ENCODE peak calls at places on chromosomes 2 and 18, in five cellular contexts. One of them, this sample, is unnamed.

GRCh38 chr2:162029287-162029901 is 44.6 kb downstream of the DPP4 start:
- DNase-seq in left ventricle myocardium inferior: peak
- DNase-seq in AG04449: no peak
- DNase-seq in testis: no peak
- DNase-seq in AG10803: peak
- DNase-seq in this sample: no peak

GRCh38 chr2:161223139-161223732 is 63.0 kb downstream of the TANK start:
- DNase-seq in testis: no peak
- DNase-seq in left ventricle myocardium inferior: no peak
- DNase-seq in AG04449: no peak
- DNase-seq in AG10803: peak
- DNase-seq in this sample: no peak

GRCh38 chr2:227472265-227473018 is 486 bp downstream of the AGFG1 start:
- DNase-seq in testis: peak
- DNase-seq in left ventricle myocardium inferior: peak
- DNase-seq in AG04449: no peak
- DNase-seq in AG10803: peak
- DNase-seq in this sample: peak

GRCh38 chr2:239464166-239465016 is 63.6 kb upstream of the HDAC4 start:
- DNase-seq in left ventricle myocardium inferior: no peak
- DNase-seq in testis: no peak
- DNase-seq in AG04449: no peak
- DNase-seq in AG10803: no peak
- DNase-seq in this sample: no peak

GRCh38 chr2:20624156-20624883 is 26.6 kb downstream of the HS1BP3 start:
- DNase-seq in testis: no peak
- DNase-seq in AG10803: no peak
- DNase-seq in AG04449: no peak
- DNase-seq in left ventricle myocardium inferior: peak
- DNase-seq in this sample: peak

GRCh38 chr18:77133051-77133919 is 702 bp upstream of the MBP start:
- DNase-seq in AG04449: no peak
- DNase-seq in testis: peak
- DNase-seq in AG10803: no peak
- DNase-seq in left ventricle myocardium inferior: no peak
- DNase-seq in this sample: no peak

GRCh38 chr2:174586418-174586817 is 11.2 kb downstream of the WIPF1 start:
- DNase-seq in left ventricle myocardium inferior: no peak
- DNase-seq in testis: no peak
- DNase-seq in AG04449: no peak
- DNase-seq in AG10803: no peak
- DNase-seq in this sample: no peak

GRCh38 chr2:46825958-46826897 is 89.4 kb downstream of the MCFD2 start:
- DNase-seq in testis: peak
- DNase-seq in left ventricle myocardium inferior: no peak
- DNase-seq in AG10803: peak
- DNase-seq in AG04449: peak
- DNase-seq in this sample: no peak

GRCh38 chr2:147275943-147276342 is 568.9 kb upstream of the ACVR2A start:
- DNase-seq in left ventricle myocardium inferior: no peak
- DNase-seq in AG04449: no peak
- DNase-seq in AG10803: no peak
- DNase-seq in testis: no peak
- DNase-seq in this sample: no peak

GRCh38 chr2:144131042-144131441 is 388.9 kb downstream of the ZEB2 start:
- DNase-seq in AG04449: no peak
- DNase-seq in testis: no peak
- DNase-seq in AG10803: no peak
- DNase-seq in left ventricle myocardium inferior: no peak
- DNase-seq in this sample: no peak

GRCh38 chr2:12340164-12340563 is 376.6 kb upstream of the TRIB2 start:
- DNase-seq in AG10803: peak
- DNase-seq in testis: no peak
- DNase-seq in left ventricle myocardium inferior: no peak
- DNase-seq in AG04449: peak
- DNase-seq in this sample: no peak

GRCh38 chr2:119402645-119403560 is 28.8 kb upstream of the TMEM37 start:
- DNase-seq in testis: no peak
- DNase-seq in left ventricle myocardium inferior: peak
- DNase-seq in AG10803: no peak
- DNase-seq in AG04449: no peak
- DNase-seq in this sample: no peak

GRCh38 chr2:8552264-8552913 is 129.5 kb upstream of the ID2 start:
- DNase-seq in left ventricle myocardium inferior: peak
- DNase-seq in AG10803: no peak
- DNase-seq in AG04449: no peak
- DNase-seq in testis: no peak
- DNase-seq in this sample: no peak

GRCh38 chr18:69947361-69948106 is at the start of gene CD226:
- DNase-seq in AG04449: no peak
- DNase-seq in AG10803: no peak
- DNase-seq in testis: no peak
- DNase-seq in left ventricle myocardium inferior: no peak
- DNase-seq in this sample: no peak

GRCh38 chr2:39141346-39142011 is 20.6 kb upstream of the SOS1 start:
- DNase-seq in left ventricle myocardium inferior: no peak
- DNase-seq in AG04449: no peak
- DNase-seq in AG10803: peak
- DNase-seq in testis: no peak
- DNase-seq in this sample: no peak

GRCh38 chr2:128410035-128410757 is 91.5 kb upstream of the HS6ST1 start:
- DNase-seq in testis: peak
- DNase-seq in AG10803: no peak
- DNase-seq in AG04449: no peak
- DNase-seq in left ventricle myocardium inferior: no peak
- DNase-seq in this sample: no peak

GRCh38 chr2:95121150-95121494 is 486 bp downstream of the MRPS5 start:
- DNase-seq in left ventricle myocardium inferior: no peak
- DNase-seq in testis: no peak
- DNase-seq in AG04449: no peak
- DNase-seq in AG10803: peak
- DNase-seq in this sample: no peak

GRCh38 chr2:34308140-34308539 is 709.0 kb upstream of the FAM98A start:
- DNase-seq in left ventricle myocardium inferior: no peak
- DNase-seq in AG10803: no peak
- DNase-seq in testis: no peak
- DNase-seq in AG04449: no peak
- DNase-seq in this sample: no peak

GRCh38 chr18:10526211-10526949 is 553 bp downstream of the NAPG start:
- DNase-seq in AG10803: peak
- DNase-seq in left ventricle myocardium inferior: peak
- DNase-seq in AG04449: no peak
- DNase-seq in testis: peak
- DNase-seq in this sample: peak

GRCh38 chr2:220999351-220999750 is 572.8 kb downstream of the EPHA4 start:
- DNase-seq in AG10803: no peak
- DNase-seq in testis: no peak
- DNase-seq in left ventricle myocardium inferior: no peak
- DNase-seq in AG04449: no peak
- DNase-seq in this sample: no peak

GRCh38 chr18:57466745-57467144 is 31.6 kb downstream of the ONECUT2 start:
- DNase-seq in AG04449: no peak
- DNase-seq in testis: no peak
- DNase-seq in left ventricle myocardium inferior: no peak
- DNase-seq in AG10803: peak
- DNase-seq in this sample: no peak

GRCh38 chr2:190159453-190159852 is 96.9 kb upstream of the MSTN start:
- DNase-seq in testis: no peak
- DNase-seq in left ventricle myocardium inferior: no peak
- DNase-seq in AG10803: peak
- DNase-seq in AG04449: no peak
- DNase-seq in this sample: no peak

GRCh38 chr2:239824866-239825704 is 200.1 kb downstream of the NDUFA10 start:
- DNase-seq in AG10803: no peak
- DNase-seq in testis: peak
- DNase-seq in left ventricle myocardium inferior: peak
- DNase-seq in AG04449: no peak
- DNase-seq in this sample: no peak

GRCh38 chr2:120958623-120959366 is 223.1 kb downstream of the GLI2 start:
- DNase-seq in testis: no peak
- DNase-seq in AG10803: no peak
- DNase-seq in left ventricle myocardium inferior: no peak
- DNase-seq in AG04449: no peak
- DNase-seq in this sample: peak

GRCh38 chr2:120955427-120955826 is 219.8 kb downstream of the GLI2 start:
- DNase-seq in AG10803: no peak
- DNase-seq in testis: no peak
- DNase-seq in AG04449: no peak
- DNase-seq in left ventricle myocardium inferior: no peak
- DNase-seq in this sample: no peak

GRCh38 chr2:120957905-120958304 is 222.2 kb downstream of the GLI2 start:
- DNase-seq in testis: no peak
- DNase-seq in AG10803: no peak
- DNase-seq in AG04449: no peak
- DNase-seq in left ventricle myocardium inferior: peak
- DNase-seq in this sample: no peak

GRCh38 chr2:120954939-120955338 is 219.3 kb downstream of the GLI2 start:
- DNase-seq in AG10803: no peak
- DNase-seq in left ventricle myocardium inferior: no peak
- DNase-seq in AG04449: no peak
- DNase-seq in testis: no peak
- DNase-seq in this sample: no peak

DNA sequence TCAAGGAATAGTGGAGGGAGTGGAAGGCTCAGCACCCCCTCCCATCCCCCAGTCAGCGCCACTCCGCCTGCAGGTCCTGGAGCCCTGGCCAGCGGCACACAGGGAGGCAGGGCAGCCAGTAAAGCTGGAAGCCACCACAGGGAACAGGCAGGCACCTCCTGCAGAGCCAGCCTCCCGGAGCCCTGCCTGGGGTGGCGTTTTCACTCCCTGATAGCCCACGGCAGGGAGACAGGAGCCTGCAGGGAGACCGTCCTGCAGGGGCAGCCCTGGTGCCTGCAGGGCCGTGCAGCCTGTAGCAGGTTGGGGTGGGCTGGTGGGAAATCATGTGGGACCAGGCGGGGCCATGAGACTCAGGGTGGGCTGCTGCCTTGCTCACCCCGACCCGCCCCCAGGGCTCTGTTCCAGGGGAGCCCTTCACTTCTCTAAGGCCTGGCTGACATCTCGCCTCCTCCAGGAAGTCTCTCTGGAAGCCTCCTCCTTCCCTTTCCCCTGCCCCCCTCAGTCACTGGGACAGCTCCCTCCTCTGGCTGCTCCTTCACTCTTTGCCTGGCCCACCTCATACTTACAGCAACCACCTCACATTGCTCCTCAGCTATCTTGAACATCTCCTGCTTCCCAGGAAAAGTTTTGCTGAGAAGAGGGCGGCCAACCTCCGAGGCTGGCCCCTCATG is 221.0 kb downstream of the GLI2 start:
- DNase-seq in AG10803: no peak
- DNase-seq in left ventricle myocardium inferior: no peak
- DNase-seq in testis: no peak
- DNase-seq in AG04449: no peak
- DNase-seq in this sample: no peak
- TF ChIP-seq CTCF in AG10803: no peak
- TF ChIP-seq CTCF in left ventricle myocardium inferior: no peak
- TF ChIP-seq CTCF in testis: no peak
- TF ChIP-seq CTCF in AG04449: no peak
- TF ChIP-seq CTCF in this sample: no peak

GRCh38 chr2:127305985-127306585 is 12.1 kb upstream of the ERCC3 start:
- DNase-seq in AG10803: peak
- DNase-seq in AG04449: no peak
- DNase-seq in left ventricle myocardium inferior: no peak
- DNase-seq in testis: no peak
- DNase-seq in this sample: no peak
- TF ChIP-seq CTCF in AG10803: no peak
- TF ChIP-seq CTCF in AG04449: no peak
- TF ChIP-seq CTCF in left ventricle myocardium inferior: no peak
- TF ChIP-seq CTCF in testis: no peak
- TF ChIP-seq CTCF in this sample: no peak

GRCh38 chr2:4715065-4715464 is 977.1 kb upstream of the SOX11 start:
- DNase-seq in testis: no peak
- DNase-seq in left ventricle myocardium inferior: no peak
- DNase-seq in AG04449: no peak
- DNase-seq in AG10803: no peak
- DNase-seq in this sample: no peak
- TF ChIP-seq CTCF in testis: no peak
- TF ChIP-seq CTCF in left ventricle myocardium inferior: no peak
- TF ChIP-seq CTCF in AG04449: no peak
- TF ChIP-seq CTCF in AG10803: no peak
- TF ChIP-seq CTCF in this sample: no peak

GRCh38 chr2:10447300-10448207 is 573 bp downstream of the ODC1 start:
- DNase-seq in left ventricle myocardium inferior: no peak
- DNase-seq in AG04449: no peak
- DNase-seq in testis: peak
- DNase-seq in AG10803: peak
- DNase-seq in this sample: no peak
- TF ChIP-seq CTCF in left ventricle myocardium inferior: peak
- TF ChIP-seq CTCF in AG04449: no peak
- TF ChIP-seq CTCF in testis: peak
- TF ChIP-seq CTCF in AG10803: no peak
- TF ChIP-seq CTCF in this sample: no peak

DNA sequence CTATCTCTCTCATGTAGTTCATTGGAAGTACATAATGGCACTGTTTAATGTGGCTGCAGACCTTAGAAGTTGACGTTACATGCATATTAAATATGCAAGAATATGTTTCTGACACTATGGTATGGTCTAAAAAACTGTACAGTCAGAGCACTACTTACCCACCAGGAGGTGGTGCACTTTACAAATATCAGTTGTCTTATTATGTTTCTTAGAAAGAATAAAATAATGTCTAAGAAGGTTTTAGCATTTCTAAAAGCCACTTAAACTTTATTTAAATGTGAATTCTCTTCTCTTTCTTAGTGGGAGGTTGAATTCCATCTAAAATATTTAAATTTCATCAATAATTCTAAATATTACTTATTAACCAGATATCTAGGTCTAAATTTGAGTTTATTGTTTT is 4.3 kb downstream of the TMEFF2 start:
- DNase-seq in left ventricle myocardium inferior: no peak
- DNase-seq in AG10803: peak
- DNase-seq in testis: no peak
- DNase-seq in AG04449: peak
- DNase-seq in this sample: no peak
- TF ChIP-seq CTCF in left ventricle myocardium inferior: peak
- TF ChIP-seq CTCF in AG10803: peak
- TF ChIP-seq CTCF in testis: no peak
- TF ChIP-seq CTCF in AG04449: peak
- TF ChIP-seq CTCF in this sample: peak

DNA sequence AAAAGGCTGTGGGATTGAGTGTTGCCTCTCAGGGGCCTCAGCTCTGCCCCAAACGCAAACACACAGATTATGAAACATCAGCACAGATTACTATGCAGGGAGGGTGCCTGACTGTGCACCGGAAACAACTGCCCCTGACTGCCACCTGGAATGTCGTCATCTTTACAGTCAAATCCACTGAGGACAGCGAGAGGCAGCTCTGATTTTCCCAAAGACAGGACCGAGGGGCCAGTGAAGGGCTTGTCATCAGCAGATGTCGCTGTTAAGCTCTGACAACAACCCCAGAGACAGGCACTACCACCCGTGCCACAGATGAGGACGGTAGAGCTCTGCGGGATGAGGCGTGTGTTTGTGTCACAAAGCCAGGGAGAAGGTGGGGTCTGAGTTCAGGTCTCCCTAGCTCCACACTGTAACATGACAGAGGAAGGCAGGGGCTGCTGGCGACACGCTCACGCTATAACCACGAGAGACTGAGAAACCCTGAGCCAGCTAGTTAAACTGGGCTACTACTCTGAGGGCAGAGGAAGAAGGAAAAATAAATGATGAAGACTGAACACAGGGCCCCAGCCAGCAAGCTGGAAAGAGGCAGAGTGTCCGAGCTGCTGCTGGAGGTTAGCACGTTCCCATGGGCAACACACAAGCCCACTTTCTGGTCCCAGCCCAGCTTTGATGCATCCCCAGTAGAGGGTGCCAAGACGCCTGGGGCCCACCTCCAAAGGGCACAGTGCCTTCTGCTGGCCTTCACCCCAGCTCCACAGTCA is 47.0 kb downstream of the PARD6G start:
- DNase-seq in left ventricle myocardium inferior: no peak
- DNase-seq in AG10803: peak
- DNase-seq in testis: no peak
- DNase-seq in AG04449: no peak
- DNase-seq in this sample: peak
- TF ChIP-seq CTCF in left ventricle myocardium inferior: peak
- TF ChIP-seq CTCF in AG10803: peak
- TF ChIP-seq CTCF in testis: no peak
- TF ChIP-seq CTCF in AG04449: peak
- TF ChIP-seq CTCF in this sample: peak

This sample was measured in BE2C.